ENCODE peak calls at places on chromosome 16, in ten cellular contexts. U is cardiac muscle cell; Q is T-helper 1 cell; B is naive thymus-derived CD8-positive, alpha-beta T cell; W is non-pigmented ciliary epithelial cell; A is left colon; N is Karpas-422; F is anterior cingulate cortex; H is GM10248; G is H1. L is an unnamed sample.

GRCh38 chr16:49411121-49411970 is 37.7 kb downstream of the C16orf78 start:
- DNase-seq in N (no peak), W (no peak), H (no peak), A (no peak), F (no peak), U (no peak), Q (no peak), B (no peak), G (no peak), L (no peak)

GRCh38 chr16:69131167-69131748 is 1.1 kb downstream of the CHTF8 start:
- DNase-seq in Q (no peak), B (no peak), A (no peak), H (peak; percentile 46), W (no peak), F (no peak), G (no peak), U (peak; percentile 42), N (peak; percentile 71), L (peak; percentile 65)

GRCh38 chr16:4613636-4614570 is 785 bp downstream of the UBALD1 start:
- DNase-seq in U (peak; percentile 58), W (no peak), H (peak; percentile 60), A (no peak), N (peak; percentile 84), G (no peak), Q (peak; percentile 10), B (peak; percentile 35), F (no peak), L (no peak)

GRCh38 chr16:57689772-57690558 is 4.6 kb upstream of the DRC7 start:
- DNase-seq in W (no peak), F (no peak), H (peak; percentile 76), U (peak; percentile 46), Q (no peak), A (no peak), B (peak; percentile 82), G (no peak), N (no peak), L (no peak)

GRCh38 chr16:22890976-22891375 is 77.0 kb downstream of the HS3ST2 start:
- DNase-seq in Q (no peak), G (no peak), A (no peak), H (no peak), B (no peak), F (no peak), U (no peak), W (no peak), N (no peak), L (no peak)

GRCh38 chr16:74226361-74226979 is 70.1 kb upstream of the PSMD7 start:
- DNase-seq in B (no peak), G (no peak), A (no peak), F (no peak), N (peak; percentile 48), H (no peak), U (peak; percentile 36), W (peak; percentile 8), Q (no peak), L (peak; percentile 39)

GRCh38 chr16:6165330-6165984 is 1067.9 kb upstream of the EEF2KMT start:
- DNase-seq in W (no peak), U (no peak), F (no peak), A (no peak), Q (no peak), G (no peak), B (no peak), N (no peak), H (no peak), L (peak; percentile 40)

GRCh38 chr16:23081675-23082119 is 67.6 kb downstream of the USP31 start:
- DNase-seq in Q (no peak), H (no peak), N (no peak), F (no peak), W (peak; percentile 70), B (no peak), G (no peak), A (no peak), U (peak; percentile 24), L (no peak)

GRCh38 chr16:11784048-11784780 is 12.8 kb downstream of the ZC3H7A start:
- DNase-seq in A (no peak), W (no peak), N (no peak), B (no peak), F (no peak), H (no peak), U (no peak), G (no peak), Q (no peak), L (no peak)

GRCh38 chr16:68786685-68787418 is 49.8 kb downstream of the CDH1 start:
- DNase-seq in A (peak; percentile 41), F (no peak), U (peak; percentile 64), B (no peak), G (no peak), Q (no peak), N (peak; percentile 31), H (no peak), W (no peak), L (no peak)